ENCODE peak calls at places on chromosomes 6 and 20, in ten cellular contexts. D is stimulated activated CD8-positive, alpha-beta memory T cell treated with anti-CD3 and anti-CD28 coated beads, Interleukin-4, amount 100 ng/mL, for 48 hours; E is B cell; V is SK-N-SH; H is hypothalamus; C is AG08396; Y is astrocyte of the cerebellum; I is DMS 273 treated with DMSO at 0.1 percent for 48 hours; O is hippocampal formation; W is ureter. K is an unnamed sample.

GRCh38 chr6:100719883-100720682 is 161.0 kb downstream of the ASCC3 start:
- DNase-seq in D (no peak), E (no peak), V (peak), H (no peak), C (no peak), Y (no peak), I (no peak), O (peak), W (no peak), K (peak)

GRCh38 chr6:70636589-70636988 is 31.1 kb upstream of the SMAP1 start:
- DNase-seq in D (no peak), E (no peak), V (no peak), H (no peak), C (no peak), Y (no peak), I (no peak), O (no peak), W (no peak), K (no peak)

GRCh38 chr6:30319146-30319835 is 7.4 kb upstream of the TRIM39 start:
- DNase-seq in D (no peak), E (no peak), V (no peak), H (no peak), C (no peak), Y (no peak), I (no peak), O (no peak), W (no peak), K (peak)

GRCh38 chr6:158475344-158476302 is 84.3 kb upstream of the TMEM181 start:
- DNase-seq in D (no peak), E (no peak), V (no peak), H (no peak), C (no peak), Y (no peak), I (peak), O (no peak), W (no peak), K (no peak)

GRCh38 chr6:141829996-141830395 is 302.7 kb upstream of the GJE1 start:
- DNase-seq in D (no peak), E (no peak), V (no peak), H (no peak), C (no peak), Y (no peak), I (no peak), O (no peak), W (no peak), K (no peak)

GRCh38 chr6:121971886-121972285 is 427.6 kb upstream of the HSF2 start:
- DNase-seq in D (no peak), E (no peak), V (no peak), H (no peak), C (peak), Y (no peak), I (no peak), O (no peak), W (no peak), K (no peak)

GRCh38 chr20:50689864-50690263 is 1.5 kb downstream of the RIPOR3 start:
- DNase-seq in D (no peak), E (no peak), V (peak), H (no peak), C (peak), Y (no peak), I (no peak), O (no peak), W (no peak), K (no peak)

GRCh38 chr6:33249732-33250625 is 21.7 kb downstream of the VPS52 start:
- DNase-seq in D (peak), E (no peak), V (peak), H (no peak), C (peak), Y (peak), I (no peak), O (no peak), W (no peak), K (no peak)